ENCODE peak calls at places on chromosomes 4 and X, in nine cellular contexts. One of them, this sample, is unnamed. For H3K9me3, the result is how much of the 10 kb centered on the place peaks cover.

GRCh38 chr4:95250544-95251137 is 298.1 kb downstream of the UNC5C start:
- DNase-seq in endodermal cell: no peak
- DNase-seq in upper lobe of right lung: no peak
- DNase-seq in cardiac muscle cell: no peak
- DNase-seq in trophoblast cell: peak
- DNase-seq in breast epithelium: no peak
- DNase-seq in effector memory CD4-positive, alpha-beta T cell: no peak
- DNase-seq in IMR-90: no peak
- DNase-seq in left lung: no peak
- DNase-seq in this sample: peak

GRCh38 chr4:6470502-6471302 is 1.7 kb downstream of the PPP2R2C start:
- DNase-seq in endodermal cell: peak
- DNase-seq in upper lobe of right lung: peak
- DNase-seq in cardiac muscle cell: peak
- DNase-seq in trophoblast cell: no peak
- DNase-seq in breast epithelium: peak
- DNase-seq in effector memory CD4-positive, alpha-beta T cell: no peak
- DNase-seq in IMR-90: peak
- DNase-seq in left lung: peak
- DNase-seq in this sample: peak

GRCh38 chr4:140971077-140971792 is 162.0 kb downstream of the RNF150 start:
- DNase-seq in endodermal cell: peak
- DNase-seq in upper lobe of right lung: no peak
- DNase-seq in cardiac muscle cell: no peak
- DNase-seq in trophoblast cell: no peak
- DNase-seq in breast epithelium: no peak
- DNase-seq in effector memory CD4-positive, alpha-beta T cell: no peak
- DNase-seq in IMR-90: no peak
- DNase-seq in left lung: no peak
- DNase-seq in this sample: no peak

GRCh38 chrX:10485331-10485730 is 135.1 kb downstream of the MID1 start:
- DNase-seq in endodermal cell: no peak
- DNase-seq in upper lobe of right lung: no peak
- DNase-seq in cardiac muscle cell: peak
- DNase-seq in trophoblast cell: no peak
- DNase-seq in breast epithelium: no peak
- DNase-seq in effector memory CD4-positive, alpha-beta T cell: no peak
- DNase-seq in IMR-90: peak
- DNase-seq in left lung: no peak
- DNase-seq in this sample: no peak

GRCh38 chr4:94550851-94551250 is 99.1 kb downstream of the PDLIM5 start:
- DNase-seq in endodermal cell: no peak
- DNase-seq in upper lobe of right lung: no peak
- DNase-seq in cardiac muscle cell: no peak
- DNase-seq in trophoblast cell: no peak
- DNase-seq in breast epithelium: no peak
- DNase-seq in effector memory CD4-positive, alpha-beta T cell: no peak
- DNase-seq in IMR-90: no peak
- DNase-seq in left lung: no peak
- DNase-seq in this sample: no peak

GRCh38 chr4:116636917-116637316 is 448.5 kb downstream of the TRAM1L1 start:
- DNase-seq in endodermal cell: no peak
- DNase-seq in upper lobe of right lung: no peak
- DNase-seq in cardiac muscle cell: no peak
- DNase-seq in trophoblast cell: no peak
- DNase-seq in breast epithelium: no peak
- DNase-seq in effector memory CD4-positive, alpha-beta T cell: no peak
- DNase-seq in IMR-90: no peak
- DNase-seq in left lung: no peak
- DNase-seq in this sample: no peak

GRCh38 chr4:27239651-27240050 is 379.0 kb downstream of the STIM2 start:
- DNase-seq in endodermal cell: no peak
- DNase-seq in upper lobe of right lung: no peak
- DNase-seq in cardiac muscle cell: no peak
- DNase-seq in trophoblast cell: no peak
- DNase-seq in breast epithelium: no peak
- DNase-seq in effector memory CD4-positive, alpha-beta T cell: no peak
- DNase-seq in IMR-90: no peak
- DNase-seq in left lung: no peak
- DNase-seq in this sample: no peak

GRCh38 chr4:23934223-23934622 is 44.4 kb upstream of the PPARGC1A start:
- DNase-seq in endodermal cell: peak
- DNase-seq in upper lobe of right lung: no peak
- DNase-seq in cardiac muscle cell: no peak
- DNase-seq in trophoblast cell: no peak
- DNase-seq in breast epithelium: no peak
- DNase-seq in effector memory CD4-positive, alpha-beta T cell: no peak
- DNase-seq in IMR-90: no peak
- DNase-seq in left lung: no peak
- DNase-seq in this sample: no peak

GRCh38 chrX:53714580-53715335 is 28.2 kb upstream of the HUWE1 start:
- DNase-seq in endodermal cell: peak
- DNase-seq in upper lobe of right lung: peak
- DNase-seq in cardiac muscle cell: peak
- DNase-seq in trophoblast cell: peak
- DNase-seq in breast epithelium: peak
- DNase-seq in effector memory CD4-positive, alpha-beta T cell: peak
- DNase-seq in IMR-90: peak
- DNase-seq in left lung: no peak
- DNase-seq in this sample: peak

GRCh38 chr4:53532521-53532920 is 58.8 kb downstream of the LNX1 start:
- DNase-seq in endodermal cell: no peak
- DNase-seq in upper lobe of right lung: no peak
- DNase-seq in cardiac muscle cell: peak
- DNase-seq in trophoblast cell: peak
- DNase-seq in breast epithelium: no peak
- DNase-seq in effector memory CD4-positive, alpha-beta T cell: no peak
- DNase-seq in IMR-90: peak
- DNase-seq in left lung: no peak
- DNase-seq in this sample: no peak

GRCh38 chr4:53537606-53538005 is 53.7 kb downstream of the LNX1 start:
- DNase-seq in endodermal cell: no peak
- DNase-seq in upper lobe of right lung: no peak
- DNase-seq in cardiac muscle cell: no peak
- DNase-seq in trophoblast cell: no peak
- DNase-seq in breast epithelium: no peak
- DNase-seq in effector memory CD4-positive, alpha-beta T cell: no peak
- DNase-seq in IMR-90: no peak
- DNase-seq in left lung: no peak
- DNase-seq in this sample: peak

GRCh38 chr4:53535567-53535966 is 55.7 kb downstream of the LNX1 start:
- DNase-seq in endodermal cell: no peak
- DNase-seq in upper lobe of right lung: no peak
- DNase-seq in cardiac muscle cell: no peak
- DNase-seq in trophoblast cell: no peak
- DNase-seq in breast epithelium: no peak
- DNase-seq in effector memory CD4-positive, alpha-beta T cell: no peak
- DNase-seq in IMR-90: no peak
- DNase-seq in left lung: no peak
- DNase-seq in this sample: no peak

GRCh38 chr4:53534684-53535083 is 56.6 kb downstream of the LNX1 start:
- DNase-seq in endodermal cell: no peak
- DNase-seq in upper lobe of right lung: no peak
- DNase-seq in cardiac muscle cell: no peak
- DNase-seq in trophoblast cell: no peak
- DNase-seq in breast epithelium: no peak
- DNase-seq in effector memory CD4-positive, alpha-beta T cell: no peak
- DNase-seq in IMR-90: no peak
- DNase-seq in left lung: no peak
- DNase-seq in this sample: no peak

GRCh38 chr4:53536328-53536727 is 55.0 kb downstream of the LNX1 start:
- DNase-seq in endodermal cell: no peak
- DNase-seq in upper lobe of right lung: no peak
- DNase-seq in cardiac muscle cell: no peak
- DNase-seq in trophoblast cell: no peak
- DNase-seq in breast epithelium: no peak
- DNase-seq in effector memory CD4-positive, alpha-beta T cell: no peak
- DNase-seq in IMR-90: no peak
- DNase-seq in left lung: no peak
- DNase-seq in this sample: no peak
- H3K9me3 ChIP-seq in endodermal cell: under half
- H3K9me3 ChIP-seq in upper lobe of right lung: under half
- H3K9me3 ChIP-seq in cardiac muscle cell: under half
- H3K9me3 ChIP-seq in trophoblast cell: under half
- H3K9me3 ChIP-seq in breast epithelium: under half
- H3K9me3 ChIP-seq in effector memory CD4-positive, alpha-beta T cell: under half
- H3K9me3 ChIP-seq in IMR-90: under half
- H3K9me3 ChIP-seq in left lung: under half
- H3K9me3 ChIP-seq in this sample: under half

DNA sequence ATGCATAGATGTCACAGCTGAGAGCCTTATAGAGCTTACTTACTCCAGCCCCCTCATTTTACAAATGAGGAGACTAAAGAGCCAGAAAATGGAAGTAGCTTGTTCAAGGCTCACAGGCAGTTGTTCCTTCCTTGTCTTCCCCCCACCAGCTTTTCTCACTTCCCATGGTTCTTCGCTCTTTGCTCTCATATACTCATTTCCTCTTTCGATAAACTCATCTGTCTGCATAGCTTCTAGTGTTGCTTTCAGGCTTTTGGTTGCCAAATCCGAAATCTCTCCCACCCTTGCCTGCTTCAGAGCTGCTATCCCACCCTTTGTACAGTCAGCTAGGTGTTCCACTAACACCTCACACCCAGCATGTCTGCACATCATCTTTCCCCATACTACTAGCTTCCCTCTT is 25.0 kb upstream of the GJB1 start:
- DNase-seq in endodermal cell: no peak
- DNase-seq in upper lobe of right lung: no peak
- DNase-seq in cardiac muscle cell: peak
- DNase-seq in trophoblast cell: no peak
- DNase-seq in breast epithelium: no peak
- DNase-seq in effector memory CD4-positive, alpha-beta T cell: no peak
- DNase-seq in IMR-90: no peak
- DNase-seq in left lung: no peak
- DNase-seq in this sample: no peak
- H3K4me3 ChIP-seq in endodermal cell: no peak
- H3K4me3 ChIP-seq in upper lobe of right lung: peak
- H3K4me3 ChIP-seq in cardiac muscle cell: no peak
- H3K4me3 ChIP-seq in trophoblast cell: no peak
- H3K4me3 ChIP-seq in breast epithelium: no peak
- H3K4me3 ChIP-seq in effector memory CD4-positive, alpha-beta T cell: peak
- H3K4me3 ChIP-seq in IMR-90: no peak
- H3K4me3 ChIP-seq in left lung: peak
- H3K4me3 ChIP-seq in this sample: no peak

DNA sequence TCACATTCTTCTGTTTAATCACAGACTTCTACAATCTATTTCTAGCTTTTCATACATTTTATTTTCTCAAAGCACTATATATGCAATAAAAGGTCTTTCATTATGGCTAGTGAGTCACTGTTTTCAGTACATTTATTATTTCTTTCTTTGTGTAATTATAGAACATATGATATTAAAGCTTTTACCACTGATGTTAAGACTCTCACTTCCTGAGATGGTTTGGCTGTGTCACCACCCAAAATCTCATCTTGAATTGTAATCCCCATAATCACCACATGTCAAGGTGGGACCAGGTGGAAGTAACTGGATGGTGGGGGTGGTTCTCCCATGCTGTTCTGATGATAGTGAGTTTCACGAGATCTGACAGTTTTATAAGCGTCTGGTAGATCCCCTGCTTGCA is 41.9 kb downstream of the UBA6 start:
- DNase-seq in endodermal cell: no peak
- DNase-seq in upper lobe of right lung: no peak
- DNase-seq in cardiac muscle cell: no peak
- DNase-seq in trophoblast cell: no peak
- DNase-seq in breast epithelium: no peak
- DNase-seq in effector memory CD4-positive, alpha-beta T cell: no peak
- DNase-seq in IMR-90: no peak
- DNase-seq in left lung: no peak
- DNase-seq in this sample: no peak
- H3K9me3 ChIP-seq in endodermal cell: under half
- H3K9me3 ChIP-seq in upper lobe of right lung: under half
- H3K9me3 ChIP-seq in cardiac muscle cell: under half
- H3K9me3 ChIP-seq in trophoblast cell: under half
- H3K9me3 ChIP-seq in breast epithelium: under half
- H3K9me3 ChIP-seq in effector memory CD4-positive, alpha-beta T cell: under half
- H3K9me3 ChIP-seq in IMR-90: under half
- H3K9me3 ChIP-seq in left lung: under half
- H3K9me3 ChIP-seq in this sample: under half

GRCh38 chrX:68681443-68681941 is 34.0 kb downstream of the STARD8 start:
- DNase-seq in endodermal cell: no peak
- DNase-seq in upper lobe of right lung: no peak
- DNase-seq in cardiac muscle cell: peak
- DNase-seq in trophoblast cell: no peak
- DNase-seq in breast epithelium: no peak
- DNase-seq in effector memory CD4-positive, alpha-beta T cell: no peak
- DNase-seq in IMR-90: peak
- DNase-seq in left lung: no peak
- DNase-seq in this sample: no peak

GRCh38 chrX:68684919-68685304 is 37.4 kb downstream of the STARD8 start:
- DNase-seq in endodermal cell: no peak
- DNase-seq in upper lobe of right lung: no peak
- DNase-seq in cardiac muscle cell: no peak
- DNase-seq in trophoblast cell: no peak
- DNase-seq in breast epithelium: no peak
- DNase-seq in effector memory CD4-positive, alpha-beta T cell: no peak
- DNase-seq in IMR-90: no peak
- DNase-seq in left lung: no peak
- DNase-seq in this sample: no peak

GRCh38 chrX:68683580-68683979 is 36.1 kb downstream of the STARD8 start:
- DNase-seq in endodermal cell: no peak
- DNase-seq in upper lobe of right lung: no peak
- DNase-seq in cardiac muscle cell: no peak
- DNase-seq in trophoblast cell: no peak
- DNase-seq in breast epithelium: no peak
- DNase-seq in effector memory CD4-positive, alpha-beta T cell: no peak
- DNase-seq in IMR-90: no peak
- DNase-seq in left lung: no peak
- DNase-seq in this sample: no peak

GRCh38 chrX:68684291-68684918 is 36.9 kb downstream of the STARD8 start:
- DNase-seq in endodermal cell: no peak
- DNase-seq in upper lobe of right lung: peak
- DNase-seq in cardiac muscle cell: peak
- DNase-seq in trophoblast cell: peak
- DNase-seq in breast epithelium: no peak
- DNase-seq in effector memory CD4-positive, alpha-beta T cell: no peak
- DNase-seq in IMR-90: no peak
- DNase-seq in left lung: peak
- DNase-seq in this sample: no peak

DNA sequence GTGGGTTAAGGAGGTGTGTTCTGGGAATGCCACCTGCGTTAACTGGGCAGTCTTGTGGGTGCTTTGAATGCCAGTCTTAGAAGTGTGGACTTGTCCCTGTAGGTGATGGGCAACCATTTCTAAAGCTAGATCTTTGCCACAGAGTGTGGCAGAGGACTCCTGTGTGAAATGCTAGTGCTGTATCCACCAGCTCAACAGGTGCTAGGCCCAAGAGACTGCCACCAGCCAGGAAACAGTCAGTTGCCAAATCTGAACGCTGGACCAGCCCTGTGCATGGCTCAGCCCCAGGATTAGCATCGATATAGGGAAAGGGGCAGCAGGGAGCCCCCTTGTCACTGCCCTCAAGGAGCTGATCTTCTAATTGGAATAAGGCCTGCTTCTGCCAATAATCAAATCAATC is 35.3 kb downstream of the STARD8 start:
- DNase-seq in endodermal cell: no peak
- DNase-seq in upper lobe of right lung: no peak
- DNase-seq in cardiac muscle cell: no peak
- DNase-seq in trophoblast cell: no peak
- DNase-seq in breast epithelium: no peak
- DNase-seq in effector memory CD4-positive, alpha-beta T cell: no peak
- DNase-seq in IMR-90: no peak
- DNase-seq in left lung: no peak
- DNase-seq in this sample: no peak
- H3K4me3 ChIP-seq in endodermal cell: no peak
- H3K4me3 ChIP-seq in upper lobe of right lung: no peak
- H3K4me3 ChIP-seq in cardiac muscle cell: no peak
- H3K4me3 ChIP-seq in trophoblast cell: no peak
- H3K4me3 ChIP-seq in breast epithelium: no peak
- H3K4me3 ChIP-seq in effector memory CD4-positive, alpha-beta T cell: no peak
- H3K4me3 ChIP-seq in IMR-90: no peak
- H3K4me3 ChIP-seq in left lung: no peak
- H3K4me3 ChIP-seq in this sample: no peak